ENCODE peak calls at places on chromosomes 6 and 20, in ten cellular contexts. R is DND-41, X is K562, L is HFF-Myc, K is stomach, D is brain microvascular endothelial cell, I is dorsolateral prefrontal cortex, G is cardiac fibroblast, S is mucosa of descending colon, H is progenitor cell of endocrine pancreas. M is an unnamed sample.

GRCh38 chr20:62238569-62239277 is 402 bp downstream of the OSBPL2 start:
- DNase-seq in K (peak), L (no peak), H (no peak), X (no peak), R (peak), S (peak), D (no peak), G (peak), I (no peak), M (no peak)

GRCh38 chr20:47968541-47969310 is 183.4 kb upstream of the SULF2 start:
- DNase-seq in I (no peak), X (no peak), D (no peak), K (no peak), H (no peak), G (no peak), R (no peak), L (no peak), S (no peak), M (no peak)

GRCh38 chr20:16821211-16822089 is 73.3 kb downstream of the OTOR start:
- DNase-seq in S (no peak), G (peak), H (no peak), I (no peak), D (peak), L (peak), K (no peak), R (peak), X (peak), M (peak)

GRCh38 chr6:72631480-72631879 is 9.6 kb downstream of the KCNQ5 start:
- DNase-seq in L (no peak), H (no peak), G (no peak), D (no peak), R (no peak), K (no peak), S (no peak), X (no peak), I (no peak), M (no peak)

GRCh38 chr6:26021350-26022165 is 59.0 kb downstream of the TRIM38 start:
- DNase-seq in I (peak), D (peak), R (peak), X (peak), K (peak), L (peak), S (peak), H (peak), G (peak), M (peak)

GRCh38 chr20:43305749-43306148 is 116.0 kb upstream of the PTPRT start:
- DNase-seq in L (no peak), X (no peak), G (no peak), H (no peak), R (no peak), I (no peak), D (no peak), K (no peak), S (no peak), M (no peak)

GRCh38 chr6:42901538-42901957 is 14.3 kb upstream of the PTCRA start:
- DNase-seq in I (peak), R (peak), S (peak), D (peak), G (peak), X (peak), K (peak), L (peak), H (peak), M (peak)

GRCh38 chr20:43953919-43954617 is 39.4 kb downstream of the TOX2 start:
- DNase-seq in D (no peak), K (no peak), G (peak), R (peak), L (no peak), X (no peak), I (no peak), S (no peak), H (no peak), M (no peak)

GRCh38 chr20:31560900-31561598 is 44.0 kb upstream of the ID1 start:
- DNase-seq in I (no peak), L (peak), D (peak), R (no peak), S (peak), K (peak), H (no peak), X (no peak), G (peak), M (no peak)

GRCh38 chr6:36226648-36227047 is 30.1 kb downstream of the BRPF3 start:
- DNase-seq in D (no peak), X (no peak), H (no peak), G (no peak), K (no peak), R (no peak), L (no peak), I (no peak), S (no peak), M (no peak)

GRCh38 chr20:58431134-58431533 is 42.1 kb downstream of the VAPB start:
- DNase-seq in D (no peak), L (no peak), R (no peak), H (no peak), G (peak), K (no peak), S (no peak), X (no peak), I (no peak), M (no peak)

GRCh38 chr6:94300424-94301144 is 881.2 kb upstream of the EPHA7 start:
- DNase-seq in D (no peak), I (no peak), K (no peak), S (no peak), R (no peak), H (no peak), L (no peak), X (no peak), G (no peak), M (no peak)

GRCh38 chr20:50295762-50296449 is 105.3 kb downstream of the CEBPB start:
- DNase-seq in S (no peak), I (no peak), R (no peak), X (no peak), G (no peak), L (no peak), K (peak), D (no peak), H (no peak), M (no peak)

GRCh38 chr20:5786930-5787826 is 37.0 kb downstream of the SHLD1 start:
- DNase-seq in K (no peak), R (no peak), H (no peak), D (peak), G (peak), X (no peak), L (no peak), I (no peak), S (no peak), M (no peak)

GRCh38 chr6:5713519-5713918 is 293.2 kb downstream of the NRN1 start:
- DNase-seq in S (no peak), D (no peak), R (no peak), L (no peak), I (no peak), G (no peak), X (no peak), K (no peak), H (no peak), M (no peak)

GRCh38 chr6:69771158-69771906 is 25.5 kb downstream of the LMBRD1 start:
- DNase-seq in D (peak), H (no peak), I (no peak), L (no peak), K (no peak), S (no peak), R (no peak), G (peak), X (no peak), M (no peak)

GRCh38 chr6:69763763-69764162 is 33.0 kb downstream of the LMBRD1 start:
- DNase-seq in G (no peak), L (no peak), I (no peak), K (no peak), H (no peak), R (no peak), D (no peak), S (no peak), X (no peak), M (no peak)

GRCh38 chr6:69768664-69769063 is 28.1 kb downstream of the LMBRD1 start:
- DNase-seq in D (no peak), X (no peak), R (no peak), I (no peak), L (no peak), G (peak), H (no peak), K (no peak), S (no peak), M (no peak)
- TF ChIP-seq CTCF in D (peak), X (peak), R (peak), I (no peak), L (no peak), G (peak), H (peak), K (no peak), S (no peak), M (no peak)

GRCh38 chr6:160750276-160750689 is 48.2 kb downstream of the PLG start:
- DNase-seq in G (no peak), R (peak), S (no peak), L (no peak), X (peak), I (no peak), H (peak), D (no peak), K (no peak), M (peak)
- TF ChIP-seq CTCF in G (no peak), R (peak), S (no peak), L (peak), X (peak), I (no peak), H (peak), D (no peak), K (no peak), M (peak)

DNA sequence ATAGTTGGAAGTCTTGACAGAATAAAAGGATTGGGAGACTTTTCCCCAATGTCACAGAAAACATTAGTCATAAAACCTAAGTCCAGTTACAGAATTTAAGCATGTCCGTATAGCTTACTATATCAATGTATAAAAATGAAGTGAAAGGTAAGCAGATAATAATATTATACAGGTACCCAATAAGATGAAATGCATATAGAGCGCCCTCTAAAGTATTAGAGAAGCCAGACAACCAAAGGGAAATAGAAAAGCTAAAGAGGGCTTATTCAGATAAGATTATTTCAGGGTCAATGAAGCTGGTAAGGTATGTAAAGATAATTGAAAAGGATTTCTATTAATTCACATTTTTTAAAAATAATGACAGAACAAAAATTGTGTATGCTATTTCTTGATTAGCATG is 947.7 kb upstream of the MAP3K7 start:
- DNase-seq in X (no peak), R (no peak), S (no peak), L (no peak), D (no peak), H (no peak), I (no peak), K (no peak), G (no peak), M (no peak)
- TF ChIP-seq CTCF in X (no peak), R (peak), S (no peak), L (no peak), D (no peak), H (peak), I (no peak), K (no peak), G (no peak), M (no peak)

DNA sequence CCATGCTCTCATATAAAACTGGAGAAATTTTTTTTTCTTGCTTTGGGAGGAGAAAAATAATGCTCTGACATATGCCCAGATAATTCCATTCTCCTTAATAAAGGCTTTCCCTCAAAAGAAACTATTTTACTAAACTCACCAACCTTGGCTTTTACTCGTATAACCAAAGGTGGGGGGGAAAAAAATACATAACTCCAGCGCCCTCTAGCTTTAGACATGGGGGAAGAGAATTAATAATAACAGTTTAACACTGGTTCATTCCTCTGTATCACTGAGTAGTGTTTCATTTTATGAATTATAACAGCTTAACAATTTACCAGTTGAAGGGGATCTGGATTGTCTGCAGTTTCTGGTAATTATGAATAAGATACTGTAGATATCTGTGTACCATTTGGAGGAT is 1226.1 kb downstream of the GRIK2 start:
- DNase-seq in S (no peak), K (no peak), I (no peak), D (peak), X (no peak), H (no peak), R (no peak), L (no peak), G (peak), M (no peak)
- TF ChIP-seq CTCF in S (no peak), K (no peak), I (peak), D (peak), X (peak), H (peak), R (peak), L (peak), G (no peak), M (no peak)

GRCh38 chr6:138387577-138388368 is 10.1 kb downstream of the SMIM28 start:
- DNase-seq in H (no peak), G (no peak), K (no peak), R (no peak), I (no peak), S (no peak), X (no peak), L (no peak), D (no peak), M (no peak)
- TF ChIP-seq CTCF in H (no peak), G (no peak), K (no peak), R (no peak), I (no peak), S (no peak), X (no peak), L (no peak), D (no peak), M (no peak)

GRCh38 chr6:44245912-44246662 is 814 bp upstream of the HSP90AB1 start:
- DNase-seq in S (peak), G (peak), X (peak), D (peak), L (no peak), H (peak), K (peak), I (peak), R (peak), M (peak)
- TF ChIP-seq CTCF in S (no peak), G (no peak), X (peak), D (peak), L (peak), H (peak), K (no peak), I (peak), R (peak), M (peak)

GRCh38 chr6:33410711-33411631 is at the start of gene PHF1:
- DNase-seq in R (peak), X (peak), I (no peak), G (peak), H (peak), D (peak), K (peak), L (no peak), S (peak), M (peak)
- TF ChIP-seq CTCF in R (peak), X (peak), I (no peak), G (no peak), H (no peak), D (no peak), K (no peak), L (no peak), S (no peak), M (no peak)

GRCh38 chr20:12110274-12110673 is 192.6 kb downstream of the BTBD3 start:
- DNase-seq in D (no peak), G (no peak), X (no peak), I (no peak), R (no peak), H (no peak), K (no peak), S (no peak), L (no peak), M (no peak)
- TF ChIP-seq CTCF in D (no peak), G (no peak), X (no peak), I (no peak), R (no peak), H (no peak), K (no peak), S (no peak), L (no peak), M (no peak)

GRCh38 chr6:168167431-168168315 is 88.7 kb upstream of the FRMD1 start:
- DNase-seq in D (no peak), X (no peak), R (no peak), H (no peak), L (no peak), I (no peak), G (no peak), K (no peak), S (no peak), M (no peak)
- TF ChIP-seq CTCF in D (no peak), X (no peak), R (no peak), H (no peak), L (no peak), I (no peak), G (no peak), K (no peak), S (no peak), M (no peak)